ENCODE peak calls at places on chromosomes 2 and 18, in five cellular contexts. V is body of pancreas, W is uterus, F is right lobe of liver, L is Peyer's patch. U is an unnamed sample.

GRCh38 chr18:23683671-23684070 is 5.6 kb upstream of the LAMA3 start:
- DNase-seq in W (no peak), F (no peak), L (no peak), V (no peak), U (no peak)

GRCh38 chr2:99715956-99716355 is 226.1 kb upstream of the REV1 start:
- DNase-seq in F (no peak), L (no peak), V (no peak), W (no peak), U (no peak)

GRCh38 chr2:223921204-223921603 is 23.9 kb downstream of the WDFY1 start:
- DNase-seq in V (no peak), L (no peak), F (no peak), W (no peak), U (no peak)

GRCh38 chr2:222448806-222449205 is 24.5 kb downstream of the SGPP2 start:
- DNase-seq in V (peak; percentile 23), W (peak; percentile 65), L (no peak), F (no peak), U (no peak)

GRCh38 chr2:75142081-75142480 is 57.2 kb downstream of the TACR1 start:
- DNase-seq in V (no peak), F (no peak), W (no peak), L (no peak), U (no peak)

GRCh38 chr2:7930800-7931635 is 750.8 kb upstream of the ID2 start:
- DNase-seq in W (peak; percentile 67), L (no peak), V (no peak), F (no peak), U (no peak)

GRCh38 chr18:70998490-70998889 is 709.6 kb downstream of the SOCS6 start:
- DNase-seq in F (no peak), W (no peak), V (no peak), L (no peak), U (no peak)

GRCh38 chr2:231933916-231934401 is 7.8 kb upstream of the NPPC start:
- DNase-seq in W (peak; percentile 47), V (no peak), L (peak; percentile 41), F (no peak), U (no peak)

GRCh38 chr2:80374105-80374504 is 69.6 kb upstream of the LRRTM1 start:
- DNase-seq in F (no peak), W (no peak), L (no peak), V (no peak), U (no peak)

GRCh38 chr2:25343187-25343825 is 1.6 kb upstream of the DNMT3A start:
- DNase-seq in L (no peak), F (no peak), W (no peak), V (no peak), U (no peak)

GRCh38 chr2:132438650-132439030 is 22.0 kb downstream of the GPR39 start:
- DNase-seq in F (no peak), V (no peak), L (no peak), W (no peak), U (peak; percentile 71)

GRCh38 chr2:225756198-225756597 is 356.7 kb downstream of the NYAP2 start:
- DNase-seq in F (no peak), W (no peak), L (no peak), V (no peak), U (no peak)

GRCh38 chr18:42192251-42193248 is 237.5 kb downstream of the PIK3C3 start:
- DNase-seq in L (no peak), F (no peak), W (no peak), V (no peak), U (no peak)

GRCh38 chr2:238642973-238643372 is 204.9 kb upstream of the TWIST2 start:
- DNase-seq in F (no peak), W (no peak), L (no peak), V (no peak), U (no peak)

GRCh38 chr2:109365131-109365530 is 236.1 kb downstream of the SH3RF3 start:
- DNase-seq in F (no peak), L (no peak), V (no peak), W (no peak), U (no peak)

GRCh38 chr18:23560186-23560585 is 26.1 kb downstream of the NPC1 start:
- DNase-seq in F (no peak), W (no peak), L (no peak), V (no peak), U (no peak)

GRCh38 chr18:48997681-48997984 is 46.9 kb upstream of the SMAD7 start:
- DNase-seq in L (no peak), F (no peak), V (no peak), W (no peak), U (no peak)

GRCh38 chr2:100984892-100985307 is 17.2 kb upstream of the RPL31 start:
- DNase-seq in F (peak; percentile 79), W (peak; percentile 76), V (peak; percentile 82), L (peak; percentile 88), U (peak; percentile 59)

GRCh38 chr2:38266382-38267051 is 110.6 kb downstream of the ATL2 start:
- DNase-seq in F (no peak), V (no peak), W (no peak), L (no peak), U (no peak)

GRCh38 chr18:12652861-12653401 is 5.0 kb downstream of the SPIRE1 start:
- DNase-seq in V (no peak), L (no peak), F (no peak), W (no peak), U (peak; percentile 53)

GRCh38 chr18:8989855-8990254 is 112.6 kb upstream of the NDUFV2 start:
- DNase-seq in V (peak; percentile 30), W (no peak), L (no peak), F (peak; percentile 66), U (no peak)

GRCh38 chr2:126317797-126318431 is 338.0 kb upstream of the GYPC start:
- DNase-seq in V (no peak), L (no peak), W (no peak), F (no peak), U (no peak)

GRCh38 chr18:68763082-68763481 is 34.8 kb upstream of the CCDC102B start:
- DNase-seq in L (no peak), V (no peak), W (no peak), F (no peak), U (no peak)

GRCh38 chr2:217065695-217066405 is 206.0 kb upstream of the TNP1 start:
- DNase-seq in F (no peak), V (no peak), L (no peak), W (no peak), U (no peak)

GRCh38 chr2:203814661-203815540 is 52.7 kb upstream of the CTLA4 start:
- DNase-seq in W (peak; percentile 39), F (peak; percentile 53), V (peak; percentile 42), L (peak; percentile 73), U (peak; percentile 44)

GRCh38 chr2:151063271-151063670 is 198.4 kb downstream of the RBM43 start:
- DNase-seq in L (no peak), V (no peak), F (no peak), W (no peak), U (no peak)

GRCh38 chr2:184769038-184769437 is 170.7 kb downstream of the ZNF804A start:
- DNase-seq in F (no peak), L (no peak), V (no peak), W (no peak), U (no peak)

GRCh38 chr2:197310940-197311485 is 433 bp upstream of the ANKRD44 start:
- DNase-seq in L (no peak), W (no peak), F (no peak), V (no peak), U (no peak)

GRCh38 chr2:197311521-197312033 is 997 bp upstream of the ANKRD44 start:
- DNase-seq in F (no peak), W (no peak), L (no peak), V (no peak), U (no peak)

GRCh38 chr2:197309369-197310231 is 980 bp downstream of the ANKRD44 start:
- DNase-seq in F (peak; percentile 39), V (peak; percentile 46), L (peak; percentile 79), W (peak; percentile 23), U (no peak)

GRCh38 chr2:197308635-197309368 is 1.8 kb downstream of the ANKRD44 start:
- DNase-seq in V (no peak), L (no peak), F (no peak), W (no peak), U (no peak)

DNA sequence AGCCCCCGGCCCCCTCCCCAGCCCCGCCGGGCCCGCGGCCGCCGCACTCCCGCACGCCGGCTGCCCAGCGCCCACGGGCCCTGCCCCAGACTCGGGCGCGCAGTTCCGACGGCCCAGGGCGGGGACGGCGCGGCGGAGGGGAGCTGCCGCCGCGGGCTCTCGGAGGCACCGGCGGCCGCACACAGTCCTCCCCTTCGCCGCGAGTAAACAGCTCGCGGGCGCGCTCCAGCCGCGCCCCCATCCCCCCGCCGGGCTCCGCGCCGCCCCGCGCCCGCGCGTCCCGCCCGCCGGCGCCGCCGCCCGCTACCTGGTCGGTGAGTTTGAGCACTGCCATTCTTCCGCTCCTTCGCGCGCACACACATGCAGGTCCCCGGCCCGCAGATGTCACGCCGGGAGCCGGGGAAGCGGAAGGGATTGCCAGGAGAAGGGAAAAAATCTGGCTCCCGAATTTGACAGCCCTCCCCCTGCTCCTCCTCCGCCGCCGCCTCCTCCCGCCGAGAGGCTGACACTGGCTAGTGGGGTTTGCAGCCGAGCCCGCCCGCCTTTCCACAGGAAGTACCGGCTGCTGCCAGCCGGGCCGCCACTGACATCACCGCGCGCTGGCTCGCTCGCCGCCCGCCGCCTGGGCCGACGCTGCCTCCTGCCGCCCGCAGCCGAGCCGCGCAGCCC is at the start of gene ANKRD44:
- DNase-seq in V (peak; percentile 91), L (peak; percentile 96), W (peak; percentile 88), F (peak; percentile 95), U (peak; percentile 91)
- TF ChIP-seq POLR2A in V (peak; percentile 87), L (peak; percentile 59), W (peak; percentile 69), F (peak; percentile 92), U (peak; percentile 35)

GRCh38 chr2:157182834-157183396 is 74.6 kb upstream of the GALNT5 start:
- DNase-seq in L (no peak), F (no peak), V (no peak), W (no peak), U (peak; percentile 10)
- TF ChIP-seq POLR2A in L (no peak), F (no peak), V (no peak), W (no peak), U (no peak)

DNA sequence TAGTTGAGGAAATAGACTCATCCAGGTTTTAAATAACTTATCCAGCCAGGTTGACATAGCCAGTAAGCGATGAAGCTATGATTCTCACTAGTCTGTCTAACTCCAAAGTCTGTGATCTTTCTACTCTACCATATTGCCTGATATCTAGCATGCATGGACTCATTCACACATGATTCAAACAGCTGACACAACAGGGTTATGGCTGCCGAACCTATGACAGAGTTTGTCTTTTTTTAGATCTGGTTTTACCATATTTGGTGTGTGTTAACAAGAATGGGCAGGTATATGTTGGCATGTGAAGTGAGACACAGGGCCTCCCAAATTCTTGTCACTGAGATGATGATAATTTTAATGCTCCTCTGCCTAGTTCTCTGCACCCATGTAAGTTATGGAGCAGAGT is 210.6 kb downstream of the BABAM2 start:
- DNase-seq in V (no peak), F (no peak), L (no peak), W (no peak), U (no peak)
- TF ChIP-seq POLR2A in V (no peak), F (no peak), L (no peak), W (no peak), U (no peak)

DNA sequence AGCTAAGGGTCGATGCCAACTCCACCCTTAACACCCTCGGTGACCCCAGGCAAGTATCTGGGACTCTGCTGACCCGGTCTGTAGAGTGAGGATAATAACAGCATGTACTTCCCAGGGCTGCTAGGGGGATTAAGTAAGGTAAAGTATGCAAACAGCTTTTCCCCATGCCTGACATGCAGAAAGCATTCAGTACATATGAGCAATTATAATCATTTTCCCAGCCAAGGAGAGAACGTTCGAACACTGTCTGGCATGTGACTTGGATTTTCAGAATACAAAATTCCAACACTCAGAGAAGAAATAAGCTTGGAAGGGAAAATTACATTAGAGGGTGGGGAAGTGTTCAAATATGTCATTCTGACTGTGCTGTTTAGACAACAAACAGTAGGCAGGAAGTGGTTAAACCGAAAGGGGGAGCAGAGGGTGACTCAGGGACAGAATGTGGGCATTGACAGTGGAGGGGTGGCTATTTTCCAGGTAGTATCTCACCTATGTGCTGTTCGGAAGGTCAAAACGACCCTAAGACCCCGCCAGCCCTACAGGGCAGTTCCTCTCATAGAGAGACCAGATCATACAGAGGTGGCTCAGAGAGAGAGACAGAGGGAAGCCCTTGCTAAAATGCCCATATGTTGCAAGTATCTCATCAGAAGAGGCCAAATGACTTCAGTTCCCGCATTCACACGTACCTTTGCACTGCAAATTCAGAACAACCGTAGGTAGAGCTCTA is 14.9 kb downstream of the ASPRV1 start:
- DNase-seq in L (no peak), F (no peak), W (no peak), V (no peak), U (peak; percentile 72)
- TF ChIP-seq POLR2A in L (no peak), F (no peak), W (no peak), V (no peak), U (no peak)

U was measured in H54.